ENCODE peak calls at places on chromosomes 16 and 17, in five cellular contexts. X is WERI-Rb-1; L is D721Med; S is CD4-positive, alpha-beta T cell; K is GM10248. A is an unnamed sample.

GRCh38 chr16:2350500-2350899 is 10.0 kb upstream of the ABCA3 start:
- DNase-seq in X (no peak), L (no peak), S (no peak), K (no peak), A (no peak)

GRCh38 chr17:56777859-56778258 is 55.9 kb downstream of the C17orf67 start:
- DNase-seq in X (no peak), L (no peak), S (no peak), K (no peak), A (no peak)

GRCh38 chr17:51371732-51372151 is 111.4 kb downstream of the UTP18 start:
- DNase-seq in X (peak), L (peak), S (peak), K (peak), A (peak)

GRCh38 chr16:29745126-29745852 is 501 bp downstream of the C16orf54 start:
- DNase-seq in X (no peak), L (no peak), S (peak), K (peak), A (peak)

GRCh38 chr16:89334050-89334449 is 116.5 kb downstream of the ZNF778 start:
- DNase-seq in X (no peak), L (no peak), S (no peak), K (no peak), A (no peak)

GRCh38 chr17:83080641-83081560 is 1.5 kb downstream of the METRNL start:
- DNase-seq in X (no peak), L (no peak), S (no peak), K (peak), A (peak)

GRCh38 chr17:45222994-45223540 is 1.4 kb downstream of the FMNL1 start:
- DNase-seq in X (peak), L (peak), S (no peak), K (no peak), A (no peak)

GRCh38 chr16:79318137-79318899 is 282.2 kb downstream of the MAF start:
- DNase-seq in X (no peak), L (no peak), S (no peak), K (no peak), A (no peak)

GRCh38 chr16:73298562-73298961 is 250.6 kb upstream of the ZFHX3 start:
- DNase-seq in X (no peak), L (no peak), S (no peak), K (no peak), A (no peak)

GRCh38 chr16:7182510-7183109 is 150.0 kb upstream of the RBFOX1 start:
- DNase-seq in X (no peak), L (no peak), S (no peak), K (no peak), A (no peak)

GRCh38 chr16:49458221-49458620 is 84.6 kb downstream of the C16orf78 start:
- DNase-seq in X (no peak), L (no peak), S (no peak), K (no peak), A (no peak)

GRCh38 chr17:56978441-56979090 is 635 bp downstream of the SCPEP1 start:
- DNase-seq in X (no peak), L (no peak), S (no peak), K (peak), A (peak)

GRCh38 chr16:46763147-46763546 is 15.0 kb upstream of the MYLK3 start:
- DNase-seq in X (no peak), L (no peak), S (no peak), K (no peak), A (no peak)

GRCh38 chr17:76145231-76146052 is 4.4 kb upstream of the FOXJ1 start:
- DNase-seq in X (no peak), L (no peak), S (peak), K (peak), A (peak)

GRCh38 chr17:78318843-78319242 is 41.0 kb downstream of the SOCS3 start:
- DNase-seq in X (no peak), L (no peak), S (no peak), K (no peak), A (no peak)

GRCh38 chr16:77677129-77677528 is 45.2 kb upstream of the NUDT7 start:
- DNase-seq in X (no peak), L (no peak), S (no peak), K (no peak), A (no peak)

GRCh38 chr16:88502776-88503280 is 49.7 kb downstream of the ZFPM1 start:
- DNase-seq in X (no peak), L (no peak), S (no peak), K (no peak), A (no peak)

GRCh38 chr17:69084911-69085310 is 24.2 kb upstream of the ABCA9 start:
- DNase-seq in X (peak), L (no peak), S (no peak), K (no peak), A (no peak)

GRCh38 chr17:7587420-7587786 is 2.5 kb downstream of the SOX15 start:
- DNase-seq in X (no peak), L (no peak), S (no peak), K (no peak), A (no peak)

DNA sequence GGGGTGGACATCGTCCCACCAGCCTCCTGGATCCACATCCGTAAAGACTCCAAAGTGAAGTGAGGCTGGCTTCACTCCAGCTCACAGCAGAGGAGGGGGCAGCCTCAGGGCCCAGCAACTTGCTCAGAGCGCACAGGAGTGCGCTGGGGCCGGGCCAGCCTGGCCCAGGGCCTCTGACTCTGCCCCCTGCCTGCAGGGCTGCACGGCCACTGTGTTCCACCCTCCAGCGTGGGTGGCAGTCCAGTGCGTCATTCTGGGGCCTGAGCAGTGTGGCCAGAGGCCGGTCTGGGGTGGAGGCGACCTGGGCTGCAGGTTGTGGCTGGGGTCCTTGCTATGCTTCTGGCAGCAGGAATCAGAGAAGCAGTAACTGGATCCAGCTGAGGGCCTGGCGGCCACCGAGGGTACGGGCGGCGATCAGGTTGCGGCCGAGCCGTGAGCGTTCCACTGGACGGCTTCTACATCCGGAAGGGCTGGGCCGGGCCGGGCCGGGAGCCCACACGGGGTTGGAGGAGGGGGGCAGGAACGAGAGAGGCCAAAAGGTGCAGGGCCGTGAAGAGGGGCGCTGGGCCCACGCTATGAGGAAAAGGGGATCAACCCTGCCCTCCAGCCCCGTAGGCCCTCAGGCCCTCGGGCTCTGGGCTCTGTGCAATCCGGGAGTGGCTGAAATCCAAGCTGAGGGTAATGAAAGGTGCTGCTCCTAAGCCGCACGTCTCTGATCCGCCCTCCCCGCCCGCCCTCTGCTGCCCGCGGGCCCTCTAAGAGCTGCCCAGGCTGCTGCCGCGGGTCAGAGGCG is at the start of gene FSCN2:
- DNase-seq in X (peak), L (no peak), S (no peak), K (no peak), A (no peak)
- TF ChIP-seq CTCF in X (peak), L (no peak), S (no peak), K (no peak), A (no peak)

GRCh38 chr16:57424599-57424998 is 20.0 kb downstream of the CCL17 start:
- DNase-seq in X (no peak), L (no peak), S (no peak), K (no peak), A (no peak)
- TF ChIP-seq CTCF in X (no peak), L (no peak), S (no peak), K (no peak), A (no peak)

GRCh38 chr17:32341857-32342602 is at the start of gene C17orf75:
- DNase-seq in X (peak), L (no peak), S (peak), K (peak), A (peak)
- TF ChIP-seq CTCF in X (no peak), L (no peak), S (no peak), K (no peak), A (no peak)

GRCh38 chr17:14300628-14301278 is at the start of gene HS3ST3B1:
- DNase-seq in X (peak), L (peak), S (peak), K (peak), A (peak)
- TF ChIP-seq CTCF in X (no peak), L (no peak), S (no peak), K (no peak), A (no peak)

DNA sequence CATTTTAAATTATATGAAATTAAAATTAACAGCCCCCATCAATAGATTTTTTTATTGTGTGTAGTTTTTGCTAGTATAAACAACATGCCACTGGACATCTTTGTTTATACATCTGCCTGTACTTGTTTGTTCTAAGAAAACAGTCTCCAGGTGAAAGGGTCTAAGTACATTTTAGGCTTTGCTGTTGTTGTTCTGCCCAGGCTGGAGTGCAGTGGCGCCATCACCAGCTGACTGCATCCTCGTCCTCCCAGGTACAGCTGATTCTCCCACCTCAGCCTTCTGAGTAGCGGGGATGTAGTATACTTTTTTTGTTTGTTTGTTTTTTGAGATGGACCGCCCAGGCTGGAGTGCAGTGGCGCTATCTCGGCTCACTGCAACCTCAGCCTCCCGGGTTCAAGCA is 25.5 kb downstream of the C17orf58 start:
- DNase-seq in X (no peak), L (no peak), S (no peak), K (no peak), A (no peak)
- TF ChIP-seq CTCF in X (no peak), L (no peak), S (no peak), K (no peak), A (no peak)

GRCh38 chr17:38824899-38825761 is at the start of gene CWC25:
- DNase-seq in X (peak), L (peak), S (peak), K (peak), A (peak)
- TF ChIP-seq CTCF in X (no peak), L (no peak), S (no peak), K (no peak), A (no peak)

GRCh38 chr17:14753383-14753782 is 452.5 kb downstream of the HS3ST3B1 start:
- DNase-seq in X (no peak), L (no peak), S (no peak), K (no peak), A (no peak)

GRCh38 chr17:14760212-14760611 is 459.3 kb downstream of the HS3ST3B1 start:
- DNase-seq in X (peak), L (no peak), S (no peak), K (peak), A (peak)

GRCh38 chr17:14759325-14759724 is 458.4 kb downstream of the HS3ST3B1 start:
- DNase-seq in X (no peak), L (no peak), S (no peak), K (no peak), A (no peak)

GRCh38 chr17:14755002-14755401 is 454.1 kb downstream of the HS3ST3B1 start:
- DNase-seq in X (no peak), L (no peak), S (no peak), K (no peak), A (no peak)

DNA sequence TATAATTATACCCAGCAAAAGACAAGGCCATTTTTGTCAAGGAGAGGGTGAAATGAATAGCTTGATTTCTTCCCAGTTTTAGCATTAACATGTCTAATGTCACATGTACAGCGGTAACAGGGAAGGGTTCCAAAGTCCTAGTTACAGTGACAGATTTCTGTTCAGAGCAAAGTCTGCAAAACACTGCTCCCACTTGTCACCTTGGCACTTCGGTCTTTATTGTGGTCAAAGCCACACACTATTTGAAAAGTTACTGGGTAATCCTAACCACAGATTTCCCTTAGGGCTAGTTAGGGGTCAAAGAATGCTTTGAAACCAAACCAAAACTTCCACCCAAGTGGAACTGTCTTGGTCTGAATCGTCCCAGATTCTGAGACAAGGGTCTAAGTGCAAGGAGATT is 455.6 kb downstream of the HS3ST3B1 start:
- DNase-seq in X (no peak), L (no peak), S (no peak), K (no peak), A (no peak)
- TF ChIP-seq CTCF in X (no peak), L (no peak), S (no peak), K (no peak), A (no peak)

DNA sequence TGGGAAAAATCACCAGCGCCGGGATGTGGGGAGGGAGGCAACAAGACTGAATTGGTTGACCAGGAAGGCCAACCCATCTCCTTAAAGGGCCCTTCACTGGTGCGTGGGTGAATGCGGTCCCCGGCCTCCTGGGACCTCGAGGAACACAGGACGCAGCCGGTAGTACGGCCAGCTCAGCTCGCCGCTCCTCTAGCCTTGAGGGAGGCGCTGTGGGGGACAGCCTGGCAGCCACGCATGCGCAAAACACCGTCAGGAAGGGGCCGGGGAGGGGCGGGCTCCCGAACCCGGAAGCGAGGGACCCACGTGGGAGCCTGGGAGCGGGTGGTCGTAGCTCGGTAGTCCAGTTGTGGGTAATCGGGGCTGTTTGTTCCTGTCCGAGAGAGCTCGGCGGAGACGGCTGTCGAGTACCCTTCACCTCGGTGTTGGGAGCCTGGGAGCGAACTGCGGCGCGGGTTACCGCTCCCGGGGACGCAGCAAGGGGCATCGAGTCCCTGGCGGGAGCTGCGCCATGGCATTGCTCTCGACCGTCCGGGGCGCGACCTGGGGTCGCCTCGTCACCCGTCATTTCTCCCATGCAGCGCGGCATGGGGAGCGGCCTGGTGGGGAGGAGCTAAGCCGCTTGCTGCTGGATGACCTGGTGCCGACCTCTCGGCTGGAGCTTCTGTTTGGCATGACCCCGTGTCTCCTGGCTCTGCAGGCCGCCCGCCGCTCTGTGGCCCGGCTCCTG is at the start of gene MRM1:
- DNase-seq in X (peak), L (peak), S (peak), K (peak), A (peak)
- TF ChIP-seq CTCF in X (peak), L (peak), S (no peak), K (peak), A (peak)

GRCh38 chr16:68825427-68825826 is 17.9 kb upstream of the TANGO6 start:
- DNase-seq in X (no peak), L (no peak), S (no peak), K (no peak), A (no peak)

GRCh38 chr16:68826652-68827051 is 16.7 kb upstream of the TANGO6 start:
- DNase-seq in X (no peak), L (no peak), S (no peak), K (no peak), A (no peak)

GRCh38 chr16:68823401-68823800 is 19.9 kb upstream of the TANGO6 start:
- DNase-seq in X (no peak), L (no peak), S (no peak), K (no peak), A (no peak)
- TF ChIP-seq CTCF in X (no peak), L (no peak), S (no peak), K (no peak), A (no peak)

A was measured in GM13976.